ENCODE peak calls at places on chromosomes 1 and 21, in eight cellular contexts. T, G, N, B, U, I, M and K are unnamed samples.

GRCh38 chr1:230861970-230862595 is 6.2 kb downstream of the C1orf198 start:
- DNase-seq in G (peak), N (no peak), M (no peak), I (no peak), B (no peak), U (no peak), T (no peak), K (no peak)

GRCh38 chr1:227603327-227603726 is 40.0 kb downstream of the ZNF678 start:
- DNase-seq in U (no peak), B (no peak), I (no peak), N (no peak), T (no peak), M (no peak), G (no peak), K (no peak)

GRCh38 chr1:33745942-33746341 is 117.9 kb upstream of the HMGB4 start:
- DNase-seq in M (no peak), T (no peak), G (no peak), U (no peak), B (no peak), I (no peak), N (no peak), K (no peak)

GRCh38 chr1:156670359-156670758 is 6.8 kb downstream of the NES start:
- DNase-seq in G (no peak), B (no peak), I (no peak), U (no peak), M (no peak), T (no peak), N (no peak), K (no peak)

GRCh38 chr1:54480201-54480848 is 67.7 kb upstream of the ACOT11 start:
- DNase-seq in I (no peak), M (no peak), N (no peak), T (no peak), G (no peak), B (no peak), U (peak), K (peak)

GRCh38 chr1:17586172-17586963 is 46.9 kb downstream of the ARHGEF10L start:
- DNase-seq in B (no peak), G (peak), T (peak), N (no peak), U (no peak), I (no peak), M (no peak), K (no peak)

GRCh38 chr21:36839123-36839522 is 127.3 kb downstream of the HLCS start:
- DNase-seq in N (no peak), I (no peak), U (no peak), T (no peak), B (no peak), G (peak), M (no peak), K (no peak)

GRCh38 chr21:41438425-41439113 is 12.5 kb downstream of the MX1 start:
- DNase-seq in U (no peak), B (no peak), G (no peak), M (no peak), I (no peak), T (no peak), N (no peak), K (no peak)

GRCh38 chr1:25026757-25027450 is 96.8 kb upstream of the RUNX3 start:
- DNase-seq in N (no peak), U (no peak), B (no peak), G (peak), I (no peak), M (no peak), T (no peak), K (no peak)

GRCh38 chr1:181318022-181318857 is 165.1 kb upstream of the CACNA1E start:
- DNase-seq in M (no peak), G (no peak), I (no peak), T (no peak), U (no peak), B (no peak), N (no peak), K (no peak)

GRCh38 chr1:107674486-107674885 is 290.5 kb downstream of the VAV3 start:
- DNase-seq in T (no peak), N (no peak), G (no peak), I (no peak), U (no peak), B (no peak), M (no peak), K (no peak)

GRCh38 chr1:112956503-112957132 is 622 bp upstream of the SLC16A1 start:
- DNase-seq in B (no peak), I (peak), N (no peak), T (no peak), G (no peak), U (no peak), M (no peak), K (no peak)

GRCh38 chr1:30988045-30988444 is 77.5 kb downstream of the PUM1 start:
- DNase-seq in I (no peak), N (no peak), G (peak), B (no peak), U (no peak), M (no peak), T (no peak), K (no peak)

GRCh38 chr1:29644812-29645211 is 408.5 kb downstream of the PTPRU start:
- DNase-seq in N (no peak), B (no peak), I (no peak), G (no peak), T (no peak), M (no peak), U (no peak), K (no peak)

GRCh38 chr1:174021611-174022079 is 512 bp downstream of the RC3H1 start:
- DNase-seq in U (peak), N (no peak), T (peak), M (no peak), G (peak), B (no peak), I (peak), K (peak)

GRCh38 chr1:181676269-181676668 is 193.0 kb downstream of the CACNA1E start:
- DNase-seq in G (peak), U (peak), I (peak), N (peak), M (no peak), T (peak), B (peak), K (peak)

GRCh38 chr1:2436876-2437275 is 24.5 kb upstream of the PEX10 start:
- DNase-seq in M (no peak), U (no peak), I (no peak), G (no peak), B (no peak), T (no peak), N (no peak), K (no peak)

GRCh38 chr1:153789478-153790148 is 14.4 kb downstream of the SLC27A3 start:
- DNase-seq in M (no peak), B (no peak), I (no peak), T (no peak), N (no peak), U (no peak), G (no peak), K (no peak)

GRCh38 chr21:42358261-42358660 is 7.5 kb upstream of the TFF2 start:
- DNase-seq in N (no peak), M (no peak), G (no peak), T (no peak), I (no peak), U (no peak), B (no peak), K (no peak)

GRCh38 chr1:52190500-52191252 is 48.8 kb downstream of the ZFYVE9 start:
- DNase-seq in G (peak), M (no peak), T (no peak), N (no peak), B (no peak), I (no peak), U (no peak), K (no peak)

GRCh38 chr1:71083271-71083670 is 2.4 kb upstream of the ZRANB2 start:
- DNase-seq in I (no peak), G (no peak), B (no peak), M (no peak), N (no peak), U (no peak), T (no peak), K (no peak)

GRCh38 chr1:172275478-172275877 is 145.0 kb upstream of the C1orf105 start:
- DNase-seq in B (no peak), U (no peak), T (no peak), N (no peak), I (no peak), G (no peak), M (no peak), K (no peak)

GRCh38 chr21:32708069-32708468 is 19.7 kb downstream of the SYNJ1 start:
- DNase-seq in T (no peak), U (no peak), I (no peak), B (no peak), G (no peak), M (no peak), N (no peak), K (no peak)

GRCh38 chr21:42716074-42716473 is 62.7 kb downstream of the PDE9A start:
- DNase-seq in B (no peak), N (no peak), G (no peak), I (no peak), U (no peak), M (no peak), T (no peak), K (no peak)

GRCh38 chr1:30589083-30589482 is 134.3 kb downstream of the MATN1 start:
- DNase-seq in I (no peak), M (no peak), N (no peak), G (no peak), B (no peak), U (no peak), T (no peak), K (no peak)

GRCh38 chr1:222043444-222044292 is 301.8 kb upstream of the DUSP10 start:
- DNase-seq in T (peak), M (no peak), U (no peak), B (no peak), N (no peak), G (peak), I (no peak), K (peak)

GRCh38 chr1:28258628-28259251 is 578 bp upstream of the SESN2 start:
- DNase-seq in I (no peak), N (no peak), U (no peak), G (no peak), T (no peak), M (no peak), B (no peak), K (no peak)

GRCh38 chr1:193406901-193407300 is 220.5 kb upstream of the B3GALT2 start:
- DNase-seq in M (no peak), B (no peak), I (peak), U (peak), T (peak), N (peak), G (peak), K (peak)

GRCh38 chr1:15621975-15622374 is 4.7 kb downstream of the DDI2 start:
- DNase-seq in G (no peak), U (no peak), T (no peak), I (no peak), N (no peak), B (no peak), M (no peak), K (no peak)

GRCh38 chr1:156126701-156127534 is 12.4 kb downstream of the LMNA start:
- DNase-seq in G (peak), I (no peak), M (no peak), U (peak), T (peak), B (peak), N (peak), K (no peak)

GRCh38 chr1:10717296-10718082 is 79.0 kb downstream of the CASZ1 start:
- DNase-seq in U (peak), M (no peak), G (no peak), B (no peak), N (no peak), T (no peak), I (no peak), K (no peak)

GRCh38 chr1:224080082-224080774 is 33.7 kb upstream of the FBXO28 start:
- DNase-seq in G (peak), B (no peak), T (no peak), N (peak), U (peak), I (no peak), M (no peak), K (no peak)

GRCh38 chr1:36224537-36225297 is 474 bp downstream of the THRAP3 start:
- DNase-seq in B (no peak), I (peak), T (peak), U (peak), N (peak), G (peak), M (peak), K (peak)

GRCh38 chr1:5994713-5995621 is 2.7 kb upstream of the NPHP4 start:
- DNase-seq in G (no peak), T (no peak), U (no peak), B (peak), M (no peak), I (no peak), N (no peak), K (no peak)

GRCh38 chr1:154276797-154277196 is 4.4 kb downstream of the HAX1 start:
- DNase-seq in I (no peak), G (no peak), U (no peak), T (no peak), N (no peak), B (no peak), M (no peak), K (peak)

GRCh38 chr1:52288286-52288685 is 77.7 kb downstream of the CC2D1B start:
- DNase-seq in N (peak), G (peak), T (peak), U (no peak), M (no peak), B (no peak), I (no peak), K (no peak)

GRCh38 chr21:21156919-21157318 is 158.7 kb downstream of the NCAM2 start:
- DNase-seq in T (no peak), N (no peak), I (no peak), G (peak), U (no peak), M (no peak), B (no peak), K (no peak)
- TF ChIP-seq RAD21 in T (no peak), N (no peak), I (no peak), G (no peak), U (no peak), M (no peak), B (no peak), K (no peak)

GRCh38 chr1:167797005-167797404 is 75.2 kb downstream of the MPZL1 start:
- DNase-seq in N (no peak), I (no peak), B (no peak), U (peak), M (no peak), G (peak), T (peak), K (no peak)
- TF ChIP-seq RAD21 in N (no peak), I (no peak), B (no peak), U (peak), M (peak), G (peak), T (no peak), K (no peak)

GRCh38 chr1:85244271-85245053 is 15.0 kb downstream of the C1orf52 start:
- DNase-seq in U (peak), M (no peak), N (no peak), G (peak), T (no peak), B (no peak), I (no peak), K (peak)
- TF ChIP-seq RAD21 in U (peak), M (no peak), N (no peak), G (no peak), T (no peak), B (no peak), I (no peak), K (no peak)

DNA sequence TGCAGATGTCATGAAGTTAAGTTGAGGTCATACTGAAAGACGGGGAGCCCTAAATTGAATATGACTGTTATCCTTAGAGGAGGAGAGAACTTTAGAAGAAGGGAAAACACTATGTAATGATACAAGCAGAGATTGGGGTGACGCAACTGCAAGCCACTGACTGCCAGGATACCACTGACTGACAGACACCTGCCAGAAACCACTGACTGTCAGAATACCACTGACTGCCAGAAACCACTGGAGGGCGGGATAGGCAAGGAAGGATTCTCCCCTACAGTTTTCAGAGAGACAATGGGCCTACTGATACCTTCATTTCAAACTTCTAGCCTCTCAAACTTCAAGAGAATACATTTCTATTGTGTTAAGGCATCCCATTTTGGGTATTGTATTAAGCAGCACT is 388.7 kb downstream of the USH2A start:
- DNase-seq in T (no peak), M (peak), U (no peak), G (peak), B (no peak), I (no peak), N (no peak), K (no peak)
- TF ChIP-seq RAD21 in T (no peak), M (peak), U (no peak), G (peak), B (no peak), I (no peak), N (peak), K (peak)

DNA sequence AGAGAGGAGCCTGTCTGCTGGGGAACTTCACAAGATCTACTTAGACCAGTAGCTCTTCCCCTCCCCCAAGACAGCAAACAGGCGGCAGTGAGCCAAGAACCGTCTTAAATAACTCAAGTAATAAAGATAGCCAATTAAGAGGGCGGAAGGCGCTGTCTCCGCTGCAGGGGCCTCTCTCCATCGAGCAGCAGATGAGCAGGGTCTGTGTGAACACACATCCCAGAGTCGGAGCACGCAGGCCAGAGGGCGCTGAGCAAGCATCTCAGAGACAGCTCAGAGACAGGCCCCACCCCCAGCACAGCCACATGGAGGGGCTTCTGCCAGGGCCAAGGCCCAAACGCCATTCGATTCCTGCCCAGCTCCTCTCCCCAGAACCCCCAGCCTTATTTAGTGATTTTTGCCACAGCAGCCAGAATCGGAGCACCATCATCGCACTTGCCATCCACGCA is 11.1 kb downstream of the IFFO2 start:
- DNase-seq in M (no peak), I (no peak), G (peak), T (no peak), B (no peak), U (no peak), N (no peak), K (no peak)
- TF ChIP-seq RAD21 in M (no peak), I (no peak), G (no peak), T (no peak), B (no peak), U (no peak), N (no peak), K (no peak)

DNA sequence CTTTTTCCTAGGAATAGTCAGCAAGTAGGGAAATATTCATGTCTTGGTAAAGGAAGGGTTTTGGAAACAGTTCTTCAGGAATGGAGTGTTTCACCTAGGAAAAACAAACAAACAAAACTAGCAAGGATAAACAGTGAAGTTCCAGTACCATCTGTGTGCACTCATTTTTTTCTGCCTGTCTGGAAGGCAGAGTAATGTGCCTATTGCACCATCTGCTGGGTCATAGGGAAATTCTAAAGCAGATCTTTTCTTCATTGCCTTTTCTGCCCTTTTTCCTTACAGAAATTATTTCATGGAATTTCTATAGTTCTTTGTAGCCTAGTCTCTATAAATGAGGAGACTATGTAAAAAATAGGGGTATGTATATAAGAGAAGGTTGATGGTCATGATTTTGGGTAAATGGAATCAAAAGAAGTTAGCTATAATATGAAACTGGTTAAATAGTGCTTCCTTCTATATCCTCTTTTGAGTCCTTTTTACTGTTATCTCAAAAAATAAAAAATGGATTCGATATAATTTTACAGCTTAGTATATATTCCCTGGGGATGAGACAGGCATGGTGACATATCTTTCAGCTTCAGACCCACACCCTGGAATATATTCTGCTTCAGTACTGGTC is 3.4 kb upstream of the HRNR start:
- DNase-seq in G (peak), T (peak), B (no peak), M (no peak), U (no peak), N (no peak), I (no peak), K (no peak)
- TF ChIP-seq RAD21 in G (no peak), T (peak), B (no peak), M (no peak), U (peak), N (peak), I (no peak), K (peak)

DNA sequence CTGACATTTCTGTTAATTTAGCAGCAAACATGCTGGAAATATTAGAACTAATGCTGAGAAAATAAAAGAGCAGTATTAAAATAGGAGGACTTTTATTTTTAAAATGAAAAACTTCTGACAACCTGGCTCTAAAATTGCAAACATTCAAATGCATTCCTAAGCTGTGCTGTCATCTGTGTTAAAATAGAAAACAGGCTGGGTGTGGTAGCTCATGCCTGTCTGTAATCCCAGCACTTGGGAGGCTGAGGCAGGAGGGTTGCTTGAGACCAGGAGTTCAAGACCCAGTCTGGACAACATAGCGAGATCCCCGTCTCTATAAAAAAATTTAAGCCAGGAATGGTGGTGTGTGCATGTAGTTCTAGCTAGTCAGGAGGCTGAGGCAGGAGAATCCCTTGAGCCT is 44.6 kb downstream of the MIGA1 start:
- DNase-seq in U (no peak), I (peak), B (no peak), G (peak), N (peak), T (peak), M (no peak), K (no peak)
- TF ChIP-seq RAD21 in U (no peak), I (no peak), B (no peak), G (no peak), N (no peak), T (no peak), M (no peak), K (no peak)

GRCh38 chr1:195748969-195749368 is 859.3 kb downstream of the KCNT2 start:
- DNase-seq in I (no peak), B (no peak), T (no peak), M (no peak), G (no peak), N (no peak), U (no peak), K (no peak)
- TF ChIP-seq RAD21 in I (no peak), B (no peak), T (no peak), M (no peak), G (no peak), N (no peak), U (no peak), K (no peak)